ENCODE peak calls at places on chromosomes 6 and 20, in ten cellular contexts. J is IMR-90, D is breast epithelium, X is spleen, Y is transverse colon, P is suprapubic skin, F is vagina, U is Peyer's patch, V is heart left ventricle, Z is body of pancreas. N is an unnamed sample. For H3K4me1, the result is how much of the 10 kb centered on the place peaks cover.

GRCh38 chr6:108115598-108116058 is 41.1 kb upstream of the OSTM1 start:
- DNase-seq in J (peak), D (no peak), X (peak), Y (peak), P (no peak), F (no peak), U (peak), V (no peak), Z (peak), N (peak)

GRCh38 chr6:26538936-26539615 is 910 bp downstream of the HMGN4 start:
- DNase-seq in J (no peak), D (no peak), X (no peak), Y (no peak), P (no peak), F (no peak), U (no peak), V (no peak), Z (no peak), N (no peak)

GRCh38 chr20:43188234-43188653 is 1.5 kb downstream of the PTPRT start:
- DNase-seq in J (no peak), D (no peak), X (no peak), Y (no peak), P (no peak), F (no peak), U (no peak), V (no peak), Z (no peak), N (no peak)

GRCh38 chr20:63619086-63619485 is 7.8 kb downstream of the GMEB2 start:
- DNase-seq in J (no peak), D (no peak), X (peak), Y (no peak), P (no peak), F (no peak), U (no peak), V (no peak), Z (no peak), N (no peak)

GRCh38 chr6:26556263-26557070 is 18.3 kb downstream of the HMGN4 start:
- DNase-seq in J (peak), D (no peak), X (no peak), Y (no peak), P (no peak), F (no peak), U (no peak), V (no peak), Z (no peak), N (no peak)

GRCh38 chr6:5119090-5119951 is 34.2 kb downstream of the PPP1R3G start:
- DNase-seq in J (no peak), D (no peak), X (no peak), Y (no peak), P (no peak), F (no peak), U (no peak), V (no peak), Z (no peak), N (no peak)

GRCh38 chr6:6843057-6843627 is 254.6 kb downstream of the LY86 start:
- DNase-seq in J (peak), D (no peak), X (no peak), Y (no peak), P (no peak), F (no peak), U (no peak), V (no peak), Z (no peak), N (no peak)

GRCh38 chr6:89243331-89243629 is 26.1 kb upstream of the GABRR1 start:
- DNase-seq in J (no peak), D (no peak), X (no peak), Y (no peak), P (no peak), F (no peak), U (no peak), V (no peak), Z (no peak), N (no peak)

GRCh38 chr6:129929433-129929832 is 68.3 kb upstream of the TMEM244 start:
- DNase-seq in J (peak), D (no peak), X (no peak), Y (no peak), P (no peak), F (no peak), U (no peak), V (no peak), Z (no peak), N (peak)

GRCh38 chr20:14790771-14791517 is 453.5 kb upstream of the FLRT3 start:
- DNase-seq in J (no peak), D (no peak), X (no peak), Y (no peak), P (no peak), F (no peak), U (no peak), V (no peak), Z (no peak), N (no peak)

GRCh38 chr20:18287915-18288747 is at the start of gene ZNF133:
- DNase-seq in J (peak), D (peak), X (peak), Y (peak), P (peak), F (no peak), U (peak), V (peak), Z (peak), N (peak)

GRCh38 chr20:48189177-48189576 is 403.9 kb upstream of the SULF2 start:
- DNase-seq in J (no peak), D (no peak), X (no peak), Y (no peak), P (no peak), F (no peak), U (peak), V (no peak), Z (no peak), N (peak)
- TF ChIP-seq CTCF in J (no peak), D (peak), X (no peak), Y (no peak), P (no peak), F (peak), U (no peak), V (peak), Z (no peak), N (peak)

GRCh38 chr6:706161-706560 is 13.2 kb upstream of the EXOC2 start:
- DNase-seq in J (no peak), D (no peak), X (no peak), Y (no peak), P (no peak), F (no peak), U (no peak), V (no peak), Z (no peak), N (no peak)
- H3K4me1 ChIP-seq in J (under half), D (under half), X (under half), Y (under half), P (under half), F (under half), U (under half), V (under half), Z (under half), N (under half)

GRCh38 chr6:16508959-16509358 is 252.3 kb downstream of the ATXN1 start:
- DNase-seq in J (no peak), D (no peak), X (no peak), Y (no peak), P (no peak), F (no peak), U (no peak), V (no peak), Z (no peak), N (no peak)
- TF ChIP-seq POLR2A in J (no peak), D (no peak), X (no peak), Y (no peak), P (no peak), F (no peak), U (no peak), V (no peak), Z (no peak), N (no peak)

GRCh38 chr6:75094614-75095321 is 111.1 kb downstream of the COL12A1 start:
- DNase-seq in J (peak), D (no peak), X (no peak), Y (no peak), P (no peak), F (no peak), U (no peak), V (no peak), Z (no peak), N (no peak)
- TF ChIP-seq CTCF in J (peak), D (no peak), X (no peak), Y (no peak), P (no peak), F (no peak), U (no peak), V (no peak), Z (no peak), N (no peak)

GRCh38 chr6:165925474-165926156 is 242.0 kb downstream of the TBXT start:
- DNase-seq in J (peak), D (no peak), X (no peak), Y (no peak), P (no peak), F (no peak), U (no peak), V (no peak), Z (no peak), N (no peak)

GRCh38 chr6:165929607-165930006 is 238.0 kb downstream of the TBXT start:
- DNase-seq in J (no peak), D (no peak), X (no peak), Y (no peak), P (no peak), F (no peak), U (no peak), V (no peak), Z (no peak), N (no peak)

GRCh38 chr6:165922309-165922794 is 245.3 kb downstream of the TBXT start:
- DNase-seq in J (peak), D (no peak), X (no peak), Y (no peak), P (no peak), F (no peak), U (no peak), V (no peak), Z (no peak), N (no peak)

GRCh38 chr6:165930668-165931067 is 237.0 kb downstream of the TBXT start:
- DNase-seq in J (no peak), D (no peak), X (no peak), Y (no peak), P (no peak), F (no peak), U (no peak), V (no peak), Z (no peak), N (no peak)

GRCh38 chr6:165926378-165926777 is 241.3 kb downstream of the TBXT start:
- DNase-seq in J (no peak), D (no peak), X (no peak), Y (no peak), P (no peak), F (peak), U (no peak), V (no peak), Z (no peak), N (no peak)
- H3K4me1 ChIP-seq in J (under half), D (under half), X (under half), Y (under half), P (under half), F (under half), U (under half), V (under half), Z (under half), N (under half)

GRCh38 chr20:23048283-23049200 is 930 bp downstream of the THBD start:
- DNase-seq in J (peak), D (peak), X (peak), Y (peak), P (peak), F (no peak), U (peak), V (peak), Z (peak), N (peak)
- TF ChIP-seq POLR2A in J (no peak), D (no peak), X (peak), Y (no peak), P (no peak), F (no peak), U (no peak), V (no peak), Z (no peak), N (no peak)

GRCh38 chr6:8172510-8172909 is 70.2 kb upstream of the EEF1E1 start:
- DNase-seq in J (no peak), D (no peak), X (no peak), Y (no peak), P (no peak), F (no peak), U (no peak), V (no peak), Z (no peak), N (no peak)
- TF ChIP-seq CTCF in J (no peak), D (no peak), X (no peak), Y (no peak), P (no peak), F (no peak), U (no peak), V (no peak), Z (no peak), N (no peak)

DNA sequence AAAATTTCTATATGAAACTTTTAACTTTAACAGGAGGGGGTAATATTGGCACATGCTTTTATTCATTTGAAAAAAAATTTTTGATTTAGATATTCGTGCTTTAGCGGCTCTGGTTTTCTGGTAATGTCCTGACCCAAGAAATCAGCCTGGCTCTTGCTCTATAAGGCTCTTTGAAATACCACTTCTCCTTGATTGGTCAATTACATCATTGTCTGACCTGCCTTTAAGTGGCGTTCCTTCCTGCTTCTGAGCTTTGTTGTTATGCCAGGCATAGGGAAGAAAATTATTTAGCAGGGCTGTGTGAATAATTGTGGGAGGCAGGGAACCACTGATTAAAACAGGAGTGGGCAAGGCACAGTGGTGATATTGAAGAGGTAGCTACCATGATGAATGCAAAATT is 3.9 kb downstream of the RNF144B start:
- DNase-seq in J (no peak), D (no peak), X (no peak), Y (no peak), P (no peak), F (no peak), U (no peak), V (no peak), Z (no peak), N (no peak)
- H3K4me1 ChIP-seq in J (under half), D (under half), X (half or more), Y (under half), P (half or more), F (under half), U (under half), V (under half), Z (under half), N (under half)

N was measured in adrenal gland.